ENCODE peak calls at places on chromosomes 6 and 20, in five cellular contexts. N is GM12878, Y is fibroblast of lung, D is thoracic aorta, Z is aorta. G is an unnamed sample.

GRCh38 chr6:154683756-154684523 is 49.3 kb upstream of the SCAF8 start:
- DNase-seq in N (peak), Y (peak), D (no peak), Z (no peak), G (no peak)

GRCh38 chr6:73521351-73522254 is 771 bp upstream of the EEF1A1 start:
- DNase-seq in N (no peak), Y (peak), D (peak), Z (peak), G (peak)

GRCh38 chr6:82237013-82237412 is 10.5 kb downstream of the IBTK start:
- DNase-seq in N (no peak), Y (peak), D (no peak), Z (no peak), G (no peak)

GRCh38 chr6:38337819-38338465 is 301.8 kb downstream of the BTBD9 start:
- DNase-seq in N (no peak), Y (peak), D (no peak), Z (no peak), G (no peak)

GRCh38 chr6:112116215-112116614 is 28.8 kb downstream of the FAM229B start:
- DNase-seq in N (no peak), Y (no peak), D (no peak), Z (no peak), G (no peak)

GRCh38 chr20:32429745-32430360 is 71.7 kb downstream of the ASXL1 start:
- DNase-seq in N (no peak), Y (no peak), D (no peak), Z (no peak), G (no peak)

GRCh38 chr20:699811-700338 is 24.3 kb upstream of the SCRT2 start:
- DNase-seq in N (no peak), Y (no peak), D (no peak), Z (no peak), G (no peak)

GRCh38 chr20:47705497-47705856 is 79.8 kb downstream of the SULF2 start:
- DNase-seq in N (no peak), Y (no peak), D (no peak), Z (no peak), G (no peak)

GRCh38 chr6:83904395-83904794 is 44.9 kb downstream of the CYB5R4 start:
- DNase-seq in N (no peak), Y (no peak), D (no peak), Z (no peak), G (no peak)

G was measured in omental fat pad.